ENCODE peak calls at places on chromosomes 6 and 20, in eight cellular contexts. T, P, G, M, A, Y, D and B are unnamed samples.

GRCh38 chr6:44224154-44224977 is 971 bp downstream of the SLC29A1 start:
- DNase-seq in T (no peak), P (no peak), G (no peak), M (no peak), A (no peak), Y (no peak), D (no peak), B (peak)

GRCh38 chr20:44979090-44979621 is 12.8 kb downstream of the STK4 start:
- DNase-seq in T (peak), P (no peak), G (peak), M (no peak), A (no peak), Y (no peak), D (no peak), B (peak)

GRCh38 chr20:31707994-31708744 is 14.5 kb downstream of the BCL2L1 start:
- DNase-seq in T (no peak), P (no peak), G (no peak), M (no peak), A (peak), Y (peak), D (peak), B (no peak)

GRCh38 chr20:62876826-62877728 is 15.5 kb upstream of the TCFL5 start:
- DNase-seq in T (peak), P (no peak), G (no peak), M (no peak), A (peak), Y (no peak), D (no peak), B (no peak)

GRCh38 chr6:52399511-52400315 is 20.4 kb upstream of the EFHC1 start:
- DNase-seq in T (peak), P (peak), G (no peak), M (no peak), A (peak), Y (peak), D (no peak), B (peak)

GRCh38 chr6:54491431-54491830 is 183.2 kb downstream of the TINAG start:
- DNase-seq in T (no peak), P (peak), G (no peak), M (no peak), A (no peak), Y (no peak), D (no peak), B (no peak)

GRCh38 chr20:20837574-20838021 is 125.2 kb upstream of the RALGAPA2 start:
- DNase-seq in T (peak), P (peak), G (peak), M (peak), A (peak), Y (peak), D (peak), B (peak)

GRCh38 chr6:100344321-100344720 is 120.4 kb downstream of the SIM1 start:
- DNase-seq in T (no peak), P (no peak), G (no peak), M (no peak), A (no peak), Y (no peak), D (no peak), B (no peak)

GRCh38 chr6:37524025-37524647 is 24.4 kb upstream of the CCDC167 start:
- DNase-seq in T (peak), P (peak), G (no peak), M (no peak), A (no peak), Y (no peak), D (no peak), B (no peak)

GRCh38 chr6:140602431-140602836 is 1228.0 kb upstream of the CITED2 start:
- DNase-seq in T (no peak), P (no peak), G (no peak), M (no peak), A (no peak), Y (no peak), D (no peak), B (no peak)

GRCh38 chr20:48419173-48419572 is 408.6 kb downstream of the PREX1 start:
- DNase-seq in T (no peak), P (no peak), G (no peak), M (no peak), A (no peak), Y (no peak), D (no peak), B (no peak)

GRCh38 chr20:329851-330232 is 4.5 kb downstream of the SOX12 start:
- DNase-seq in T (no peak), P (no peak), G (no peak), M (no peak), A (peak), Y (no peak), D (no peak), B (no peak)

GRCh38 chr6:56374841-56375369 is 127.5 kb upstream of the COL21A1 start:
- DNase-seq in T (peak), P (peak), G (no peak), M (peak), A (no peak), Y (no peak), D (no peak), B (no peak)

GRCh38 chr20:45538209-45538798 is 978 bp downstream of the WFDC6 start:
- DNase-seq in T (no peak), P (peak), G (no peak), M (no peak), A (peak), Y (no peak), D (no peak), B (no peak)

GRCh38 chr6:24951831-24952299 is 16.1 kb upstream of the RIPOR2 start:
- DNase-seq in T (no peak), P (no peak), G (peak), M (no peak), A (no peak), Y (no peak), D (no peak), B (no peak)

GRCh38 chr6:170007468-170008240 is 256.2 kb downstream of the ERMARD start:
- DNase-seq in T (no peak), P (no peak), G (no peak), M (no peak), A (peak), Y (no peak), D (no peak), B (no peak)

GRCh38 chr6:89148016-89148750 is 2.3 kb downstream of the PM20D2 start:
- DNase-seq in T (no peak), P (peak), G (no peak), M (no peak), A (no peak), Y (no peak), D (no peak), B (no peak)

GRCh38 chr6:105449756-105450390 is 47.0 kb upstream of the PREP start:
- DNase-seq in T (no peak), P (no peak), G (no peak), M (no peak), A (no peak), Y (no peak), D (no peak), B (no peak)

GRCh38 chr6:100134703-100135102 is 140.7 kb upstream of the MCHR2 start:
- DNase-seq in T (peak), P (no peak), G (no peak), M (no peak), A (no peak), Y (no peak), D (no peak), B (no peak)

GRCh38 chr20:5491463-5491862 is 174.7 kb upstream of the PROKR2 start:
- DNase-seq in T (no peak), P (no peak), G (no peak), M (no peak), A (no peak), Y (no peak), D (no peak), B (no peak)

GRCh38 chr20:12383770-12384304 is 466.1 kb downstream of the BTBD3 start:
- DNase-seq in T (peak), P (peak), G (no peak), M (no peak), A (no peak), Y (no peak), D (no peak), B (no peak)

GRCh38 chr6:160260283-160261119 is 1.9 kb upstream of the SLC22A2 start:
- DNase-seq in T (no peak), P (no peak), G (no peak), M (no peak), A (no peak), Y (no peak), D (no peak), B (no peak)

GRCh38 chr6:35719830-35720733 is 16.8 kb upstream of the ARMC12 start:
- DNase-seq in T (peak), P (no peak), G (no peak), M (no peak), A (peak), Y (no peak), D (peak), B (peak)

GRCh38 chr6:35718911-35719381 is 17.9 kb upstream of the ARMC12 start:
- DNase-seq in T (peak), P (no peak), G (no peak), M (no peak), A (peak), Y (no peak), D (no peak), B (peak)

GRCh38 chr6:35717449-35718353 is 19.1 kb upstream of the ARMC12 start:
- DNase-seq in T (no peak), P (no peak), G (no peak), M (no peak), A (peak), Y (no peak), D (no peak), B (no peak)

GRCh38 chr6:35718354-35718695 is 18.5 kb upstream of the ARMC12 start:
- DNase-seq in T (no peak), P (no peak), G (no peak), M (no peak), A (peak), Y (no peak), D (no peak), B (no peak)

DNA sequence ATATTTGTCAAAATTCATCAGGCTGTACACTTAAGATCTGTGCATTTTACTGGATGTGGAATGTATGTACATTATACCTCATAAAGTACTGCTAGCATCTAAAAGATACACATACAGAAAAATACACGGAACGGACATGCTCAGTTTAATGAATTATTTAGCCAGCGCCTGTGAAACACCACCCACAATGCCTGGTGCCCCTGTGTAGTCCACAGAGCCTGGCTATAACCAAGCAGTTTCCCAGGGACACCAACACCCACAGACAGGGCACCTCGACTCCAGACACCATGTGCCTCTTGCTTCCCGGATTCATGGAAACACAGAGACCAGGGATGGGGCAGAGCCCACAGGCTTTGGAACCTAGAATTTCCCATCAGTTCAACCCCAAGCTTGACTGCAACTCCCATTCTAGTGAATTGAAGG is 17.4 kb upstream of the ARMC12 start:
- DNase-seq in T (no peak), P (no peak), G (no peak), M (no peak), A (no peak), Y (no peak), D (no peak), B (peak)
- TF ChIP-seq CTCF in T (no peak), P (no peak), G (no peak), M (no peak), A (no peak), Y (no peak), D (no peak), B (no peak)

DNA sequence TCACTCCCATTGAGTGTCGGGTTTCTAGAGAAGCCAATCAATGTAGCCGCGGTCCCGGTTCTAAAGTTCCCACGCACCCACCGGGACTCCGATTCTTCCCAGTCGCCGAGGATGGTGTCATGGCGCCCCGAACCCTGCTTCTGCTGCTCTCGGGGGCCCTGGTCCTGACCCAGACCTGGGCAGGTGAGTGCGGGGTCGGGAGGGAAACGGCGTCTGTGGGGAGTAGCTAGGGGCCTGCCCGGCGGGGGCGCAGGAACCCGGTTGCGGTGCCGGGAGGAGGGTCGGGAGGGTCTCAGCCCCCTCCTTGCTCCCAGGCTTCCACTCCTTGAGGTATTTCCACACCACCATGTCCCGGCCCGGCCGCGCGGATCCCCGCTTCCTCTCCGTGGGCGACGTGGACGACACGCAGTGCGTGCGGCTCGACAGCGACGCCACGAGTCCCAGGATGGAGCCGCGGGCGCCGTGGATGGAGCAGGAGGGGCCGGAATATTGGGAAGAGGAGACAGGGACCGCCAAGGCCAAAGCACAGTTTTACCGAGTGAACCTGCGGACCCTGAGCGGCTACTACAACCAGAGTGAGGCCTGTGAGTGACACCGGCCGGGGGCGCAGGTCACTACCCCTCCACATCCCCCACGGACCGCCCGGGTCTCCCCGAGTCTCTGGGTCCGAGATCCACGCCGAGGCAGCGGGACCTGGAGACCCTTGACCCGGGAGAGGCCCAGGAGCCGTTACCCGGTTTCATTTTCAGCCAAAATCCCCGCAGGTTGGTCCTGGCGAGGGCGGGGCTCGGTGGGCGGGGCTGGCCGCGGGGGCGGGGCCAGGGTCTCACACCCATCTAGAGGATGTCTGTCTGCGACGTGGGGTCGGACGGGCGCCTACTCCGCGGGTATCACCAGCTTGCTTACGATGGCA is 35.2 kb upstream of the HLA-G start:
- DNase-seq in T (peak), P (peak), G (peak), M (no peak), A (peak), Y (no peak), D (peak), B (peak)
- TF ChIP-seq CTCF in T (peak), P (peak), G (no peak), M (peak), A (peak), Y (peak), D (peak), B (peak)

GRCh38 chr20:25196701-25197120 is 1.2 kb downstream of the ENTPD6 start:
- DNase-seq in T (no peak), P (no peak), G (no peak), M (no peak), A (peak), Y (no peak), D (no peak), B (peak)

GRCh38 chr20:25195962-25196700 is 619 bp downstream of the ENTPD6 start:
- DNase-seq in T (no peak), P (peak), G (no peak), M (no peak), A (peak), Y (peak), D (peak), B (no peak)

GRCh38 chr20:25194333-25194972 is 1.1 kb upstream of the ENTPD6 start:
- DNase-seq in T (no peak), P (no peak), G (no peak), M (no peak), A (no peak), Y (no peak), D (peak), B (peak)

GRCh38 chr20:25197173-25197869 is 1.8 kb downstream of the ENTPD6 start:
- DNase-seq in T (no peak), P (no peak), G (peak), M (no peak), A (peak), Y (no peak), D (no peak), B (peak)

GRCh38 chr20:25195014-25195961 is at the start of gene ENTPD6:
- DNase-seq in T (peak), P (peak), G (peak), M (no peak), A (peak), Y (peak), D (peak), B (peak)
- TF ChIP-seq CTCF in T (peak), P (no peak), G (no peak), M (peak), A (no peak), Y (peak), D (no peak), B (peak)

GRCh38 chr20:39897058-39897457 is 792.0 kb downstream of the MAFB start:
- DNase-seq in T (peak), P (peak), G (no peak), M (peak), A (no peak), Y (no peak), D (no peak), B (no peak)

GRCh38 chr20:39890697-39891096 is 798.3 kb downstream of the MAFB start:
- DNase-seq in T (no peak), P (no peak), G (no peak), M (no peak), A (no peak), Y (no peak), D (no peak), B (no peak)

GRCh38 chr20:39888310-39888709 is 800.7 kb downstream of the MAFB start:
- DNase-seq in T (no peak), P (no peak), G (no peak), M (no peak), A (no peak), Y (no peak), D (no peak), B (no peak)

GRCh38 chr20:39897781-39898466 is 791.1 kb downstream of the MAFB start:
- DNase-seq in T (no peak), P (no peak), G (no peak), M (no peak), A (no peak), Y (no peak), D (no peak), B (no peak)

GRCh38 chr20:39893013-39893685 is 795.9 kb downstream of the MAFB start:
- DNase-seq in T (peak), P (no peak), G (no peak), M (no peak), A (no peak), Y (no peak), D (no peak), B (no peak)
- TF ChIP-seq CTCF in T (no peak), P (no peak), G (no peak), M (peak), A (peak), Y (no peak), D (no peak), B (no peak)

DNA sequence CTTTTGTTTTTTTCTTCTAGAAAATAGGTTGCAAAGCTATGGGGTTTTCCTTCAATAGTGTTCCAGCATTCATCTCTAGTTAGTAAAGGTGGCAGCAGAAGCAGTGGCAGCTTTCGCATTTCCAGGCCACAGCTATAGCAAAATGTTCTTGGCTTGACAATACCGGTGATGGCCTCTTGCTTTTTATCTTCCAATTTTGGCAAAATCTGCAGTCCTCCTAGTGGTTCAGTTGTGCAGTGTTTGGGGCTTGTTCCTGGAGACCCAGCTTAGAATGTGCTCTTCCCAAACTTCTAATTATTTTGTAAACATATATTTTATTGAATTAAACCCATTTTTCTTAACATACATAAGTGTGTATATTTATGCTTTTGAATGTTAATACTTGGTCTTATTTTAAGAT is 370.6 kb upstream of the MAN1A1 start:
- DNase-seq in T (peak), P (peak), G (no peak), M (no peak), A (peak), Y (peak), D (no peak), B (no peak)
- TF ChIP-seq CTCF in T (peak), P (no peak), G (no peak), M (peak), A (peak), Y (no peak), D (no peak), B (no peak)

GRCh38 chr6:155141512-155141911 is 122.3 kb upstream of the CLDN20 start:
- DNase-seq in T (no peak), P (no peak), G (no peak), M (no peak), A (no peak), Y (no peak), D (no peak), B (no peak)
- TF ChIP-seq CTCF in T (no peak), P (no peak), G (no peak), M (no peak), A (no peak), Y (no peak), D (no peak), B (no peak)